ENCODE peak calls at places on chromosomes 4 and X, in seven cellular contexts. One of them, this sample, is unnamed.

GRCh38 chrX:103107836-103108235 is 14.9 kb upstream of the NXF3 start:
- DNase-seq in fibroblast of pulmonary artery: peak; percentile 51
- DNase-seq in pancreas: no peak
- DNase-seq in sciatic nerve: no peak
- DNase-seq in brain pericyte: no peak
- DNase-seq in activated CD8-positive, alpha-beta memory T cell treated with anti-CD3 and anti-CD28 coated beads for 48 hours: no peak
- DNase-seq in HTR-8/SVneo: no peak
- DNase-seq in this sample: no peak

GRCh38 chr4:3720461-3720860 is 45.7 kb upstream of the ADRA2C start:
- DNase-seq in HTR-8/SVneo: no peak
- DNase-seq in brain pericyte: no peak
- DNase-seq in pancreas: no peak
- DNase-seq in sciatic nerve: no peak
- DNase-seq in fibroblast of pulmonary artery: no peak
- DNase-seq in activated CD8-positive, alpha-beta memory T cell treated with anti-CD3 and anti-CD28 coated beads for 48 hours: no peak
- DNase-seq in this sample: no peak

GRCh38 chr4:101630319-101630986 is 160.1 kb upstream of the BANK1 start:
- DNase-seq in activated CD8-positive, alpha-beta memory T cell treated with anti-CD3 and anti-CD28 coated beads for 48 hours: no peak
- DNase-seq in pancreas: no peak
- DNase-seq in brain pericyte: no peak
- DNase-seq in sciatic nerve: no peak
- DNase-seq in fibroblast of pulmonary artery: no peak
- DNase-seq in HTR-8/SVneo: no peak
- DNase-seq in this sample: no peak

GRCh38 chr4:183201331-183201730 is 102.3 kb downstream of the WWC2 start:
- DNase-seq in brain pericyte: no peak
- DNase-seq in sciatic nerve: no peak
- DNase-seq in pancreas: no peak
- DNase-seq in activated CD8-positive, alpha-beta memory T cell treated with anti-CD3 and anti-CD28 coated beads for 48 hours: no peak
- DNase-seq in HTR-8/SVneo: no peak
- DNase-seq in fibroblast of pulmonary artery: peak; percentile 45
- DNase-seq in this sample: peak; percentile 97

GRCh38 chr4:24570172-24570571 is 14.2 kb downstream of the DHX15 start:
- DNase-seq in activated CD8-positive, alpha-beta memory T cell treated with anti-CD3 and anti-CD28 coated beads for 48 hours: no peak
- DNase-seq in brain pericyte: no peak
- DNase-seq in pancreas: no peak
- DNase-seq in sciatic nerve: no peak
- DNase-seq in HTR-8/SVneo: no peak
- DNase-seq in fibroblast of pulmonary artery: no peak
- DNase-seq in this sample: no peak

GRCh38 chrX:39477438-39478120 is 620.2 kb downstream of the BCOR start:
- DNase-seq in activated CD8-positive, alpha-beta memory T cell treated with anti-CD3 and anti-CD28 coated beads for 48 hours: no peak
- DNase-seq in brain pericyte: no peak
- DNase-seq in fibroblast of pulmonary artery: peak; percentile 39
- DNase-seq in pancreas: no peak
- DNase-seq in HTR-8/SVneo: no peak
- DNase-seq in sciatic nerve: no peak
- DNase-seq in this sample: no peak

GRCh38 chr4:128854433-128854832 is 44.9 kb downstream of the JADE1 start:
- DNase-seq in activated CD8-positive, alpha-beta memory T cell treated with anti-CD3 and anti-CD28 coated beads for 48 hours: no peak
- DNase-seq in pancreas: no peak
- DNase-seq in sciatic nerve: no peak
- DNase-seq in brain pericyte: no peak
- DNase-seq in fibroblast of pulmonary artery: peak; percentile 36
- DNase-seq in HTR-8/SVneo: no peak
- DNase-seq in this sample: peak; percentile 12

GRCh38 chr4:173332963-173333657 is 1.0 kb downstream of the HMGB2 start:
- DNase-seq in HTR-8/SVneo: no peak
- DNase-seq in activated CD8-positive, alpha-beta memory T cell treated with anti-CD3 and anti-CD28 coated beads for 48 hours: no peak
- DNase-seq in fibroblast of pulmonary artery: no peak
- DNase-seq in brain pericyte: no peak
- DNase-seq in pancreas: no peak
- DNase-seq in sciatic nerve: no peak
- DNase-seq in this sample: peak; percentile 17

GRCh38 chrX:20361081-20361889 is 94.6 kb upstream of the RPS6KA3 start:
- DNase-seq in pancreas: no peak
- DNase-seq in fibroblast of pulmonary artery: peak; percentile 71
- DNase-seq in activated CD8-positive, alpha-beta memory T cell treated with anti-CD3 and anti-CD28 coated beads for 48 hours: no peak
- DNase-seq in sciatic nerve: no peak
- DNase-seq in brain pericyte: no peak
- DNase-seq in HTR-8/SVneo: no peak
- DNase-seq in this sample: peak; percentile 65

GRCh38 chr4:66633472-66633871 is 911.8 kb downstream of the CENPC start:
- DNase-seq in fibroblast of pulmonary artery: peak; percentile 13
- DNase-seq in pancreas: no peak
- DNase-seq in HTR-8/SVneo: no peak
- DNase-seq in activated CD8-positive, alpha-beta memory T cell treated with anti-CD3 and anti-CD28 coated beads for 48 hours: no peak
- DNase-seq in sciatic nerve: no peak
- DNase-seq in brain pericyte: no peak
- DNase-seq in this sample: no peak

GRCh38 chr4:10753326-10753725 is 68.8 kb upstream of the CLNK start:
- DNase-seq in fibroblast of pulmonary artery: peak; percentile 13
- DNase-seq in HTR-8/SVneo: no peak
- DNase-seq in pancreas: no peak
- DNase-seq in activated CD8-positive, alpha-beta memory T cell treated with anti-CD3 and anti-CD28 coated beads for 48 hours: no peak
- DNase-seq in brain pericyte: no peak
- DNase-seq in sciatic nerve: no peak
- DNase-seq in this sample: no peak

GRCh38 chr4:64584125-64584524 is 174.9 kb upstream of the TECRL start:
- DNase-seq in activated CD8-positive, alpha-beta memory T cell treated with anti-CD3 and anti-CD28 coated beads for 48 hours: no peak
- DNase-seq in sciatic nerve: no peak
- DNase-seq in brain pericyte: no peak
- DNase-seq in pancreas: no peak
- DNase-seq in HTR-8/SVneo: no peak
- DNase-seq in fibroblast of pulmonary artery: peak; percentile 8
- DNase-seq in this sample: no peak

GRCh38 chrX:107678957-107679740 is 50.8 kb downstream of the PRPS1 start:
- DNase-seq in sciatic nerve: peak; percentile 84
- DNase-seq in activated CD8-positive, alpha-beta memory T cell treated with anti-CD3 and anti-CD28 coated beads for 48 hours: no peak
- DNase-seq in brain pericyte: no peak
- DNase-seq in HTR-8/SVneo: no peak
- DNase-seq in pancreas: no peak
- DNase-seq in fibroblast of pulmonary artery: peak; percentile 87
- DNase-seq in this sample: peak; percentile 97

GRCh38 chr4:55791666-55792065 is 27.9 kb upstream of the EXOC1L start:
- DNase-seq in HTR-8/SVneo: no peak
- DNase-seq in activated CD8-positive, alpha-beta memory T cell treated with anti-CD3 and anti-CD28 coated beads for 48 hours: no peak
- DNase-seq in sciatic nerve: no peak
- DNase-seq in brain pericyte: no peak
- DNase-seq in pancreas: no peak
- DNase-seq in fibroblast of pulmonary artery: peak; percentile 27
- DNase-seq in this sample: no peak

GRCh38 chrX:119402588-119402987 is 3.5 kb downstream of the SLC25A43 start:
- DNase-seq in fibroblast of pulmonary artery: no peak
- DNase-seq in activated CD8-positive, alpha-beta memory T cell treated with anti-CD3 and anti-CD28 coated beads for 48 hours: no peak
- DNase-seq in sciatic nerve: no peak
- DNase-seq in pancreas: no peak
- DNase-seq in HTR-8/SVneo: no peak
- DNase-seq in brain pericyte: no peak
- DNase-seq in this sample: no peak

GRCh38 chrX:13147758-13148157 is 103.3 kb upstream of the FAM9C start:
- DNase-seq in sciatic nerve: no peak
- DNase-seq in pancreas: no peak
- DNase-seq in brain pericyte: no peak
- DNase-seq in HTR-8/SVneo: no peak
- DNase-seq in activated CD8-positive, alpha-beta memory T cell treated with anti-CD3 and anti-CD28 coated beads for 48 hours: no peak
- DNase-seq in fibroblast of pulmonary artery: no peak
- DNase-seq in this sample: no peak